ENCODE peak calls at places on chromosome 4, in five cellular contexts. S is epithelial cell of esophagus, Z is ovary, V is AG09309, I is A673. E is an unnamed sample.

GRCh38 chr4:112706840-112707207 is 69.9 kb downstream of the LARP7 start:
- DNase-seq in V (no peak), Z (no peak), S (no peak), I (no peak), E (no peak)

GRCh38 chr4:41428941-41429669 is 108.9 kb upstream of the LIMCH1 start:
- DNase-seq in I (no peak), V (no peak), Z (no peak), S (no peak), E (no peak)

GRCh38 chr4:148116971-148117370 is 325.2 kb downstream of the NR3C2 start:
- DNase-seq in S (peak), V (no peak), Z (no peak), I (no peak), E (no peak)

GRCh38 chr4:78602334-78602733 is 50.8 kb downstream of the ANXA3 start:
- DNase-seq in I (no peak), S (no peak), V (no peak), Z (no peak), E (no peak)

GRCh38 chr4:85681194-85681803 is 206.3 kb downstream of the ARHGAP24 start:
- DNase-seq in Z (no peak), I (peak), V (peak), S (peak), E (peak)

GRCh38 chr4:94532016-94532789 is 80.5 kb downstream of the PDLIM5 start:
- DNase-seq in Z (no peak), I (peak), S (peak), V (peak), E (no peak)

GRCh38 chr4:40448875-40449274 is 113.7 kb downstream of the CHRNA9 start:
- DNase-seq in Z (no peak), V (no peak), S (peak), I (no peak), E (no peak)

GRCh38 chr4:147814334-147814733 is 82.4 kb downstream of the ARHGAP10 start:
- DNase-seq in V (no peak), Z (no peak), S (peak), I (no peak), E (no peak)

GRCh38 chr4:1683371-1683902 is 676 bp downstream of the FAM53A start:
- DNase-seq in I (peak), V (peak), Z (peak), S (peak), E (peak)

GRCh38 chr4:156388826-156389225 is 435.2 kb upstream of the CTSO start:
- DNase-seq in I (no peak), V (no peak), Z (no peak), S (peak), E (no peak)

GRCh38 chr4:52932586-52933482 is 70.7 kb downstream of the RASL11B start:
- DNase-seq in V (no peak), S (no peak), Z (no peak), I (no peak), E (no peak)

GRCh38 chr4:8893624-8894423 is 22.2 kb upstream of the HMX1 start:
- DNase-seq in Z (no peak), I (no peak), S (no peak), V (no peak), E (no peak)

GRCh38 chr4:48958582-48958981 is 27.5 kb upstream of the CWH43 start:
- DNase-seq in I (no peak), S (peak), V (no peak), Z (no peak), E (no peak)

GRCh38 chr4:109803924-109804571 is 2.2 kb upstream of the CFI start:
- DNase-seq in Z (no peak), V (peak), S (peak), I (peak), E (peak)

GRCh38 chr4:179583221-179583620 is 2141.0 kb upstream of the AGA start:
- DNase-seq in I (no peak), S (no peak), Z (no peak), V (no peak), E (no peak)

GRCh38 chr4:25466966-25467697 is 90.1 kb downstream of the ANAPC4 start:
- DNase-seq in Z (no peak), V (no peak), I (no peak), S (no peak), E (no peak)

GRCh38 chr4:95867919-95868318 is 28.0 kb downstream of the PDHA2 start:
- DNase-seq in S (peak), Z (no peak), I (peak), V (no peak), E (no peak)

GRCh38 chr4:112881842-112882241 is 167.6 kb upstream of the ANK2 start:
- DNase-seq in S (no peak), Z (peak), V (no peak), I (peak), E (no peak)

GRCh38 chr4:151540728-151541437 is 131.9 kb downstream of the FHIP1A start:
- DNase-seq in Z (no peak), V (peak), S (peak), I (peak), E (peak)

GRCh38 chr4:100421356-100421978 is 96.4 kb downstream of the EMCN start:
- DNase-seq in Z (no peak), S (peak), V (no peak), I (peak), E (no peak)

GRCh38 chr4:20984011-20984836 is 284.0 kb downstream of the PACRGL start:
- DNase-seq in V (no peak), S (no peak), I (no peak), Z (no peak), E (no peak)

GRCh38 chr4:54687887-54688841 is 30.4 kb downstream of the KIT start:
- DNase-seq in Z (no peak), I (no peak), V (peak), S (no peak), E (no peak)

GRCh38 chr4:152860057-152860456 is 76.1 kb upstream of the FHDC1 start:
- DNase-seq in Z (no peak), S (no peak), V (no peak), I (no peak), E (no peak)

GRCh38 chr4:48635310-48635709 is 144.8 kb downstream of the FRYL start:
- DNase-seq in I (peak), Z (no peak), S (peak), V (no peak), E (no peak)

GRCh38 chr4:26787461-26788340 is 72.9 kb upstream of the STIM2 start:
- DNase-seq in V (no peak), S (peak), Z (no peak), I (peak), E (peak)

GRCh38 chr4:81084029-81084428 is 53.5 kb downstream of the BMP3 start:
- DNase-seq in I (no peak), Z (no peak), V (peak), S (peak), E (peak)
- TF ChIP-seq CTCF in I (no peak), Z (no peak), V (peak), S (peak), E (peak)

GRCh38 chr4:145155268-145155870 is 25.0 kb downstream of the OTUD4 start:
- DNase-seq in I (no peak), V (no peak), S (no peak), Z (no peak), E (no peak)

GRCh38 chr4:145153181-145153903 is 27.0 kb downstream of the OTUD4 start:
- DNase-seq in Z (no peak), I (no peak), V (no peak), S (no peak), E (no peak)

GRCh38 chr4:145153904-145154298 is 26.5 kb downstream of the OTUD4 start:
- DNase-seq in Z (no peak), I (no peak), V (no peak), S (no peak), E (no peak)

GRCh38 chr4:145148980-145149379 is 31.4 kb downstream of the OTUD4 start:
- DNase-seq in I (no peak), V (no peak), Z (no peak), S (no peak), E (no peak)

DNA sequence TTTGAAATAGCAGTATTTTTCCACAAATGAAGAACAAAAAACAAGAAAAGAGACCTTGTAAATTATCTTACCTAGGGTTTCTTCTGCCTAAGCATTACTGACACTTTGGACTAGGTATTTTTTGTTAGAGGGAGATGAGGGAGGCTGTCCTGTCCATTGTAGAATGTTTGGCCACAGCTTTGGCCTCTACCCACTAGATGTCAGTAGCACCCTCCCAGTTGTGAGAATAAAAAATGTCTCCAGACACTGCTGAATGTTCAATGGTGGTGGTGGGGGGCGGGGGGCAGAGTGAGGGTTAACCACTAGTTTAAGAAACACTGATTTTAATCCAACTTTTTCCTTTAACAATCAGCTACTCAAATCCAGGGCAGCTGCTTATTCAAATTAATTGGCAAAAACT is 25.8 kb downstream of the OTUD4 start:
- DNase-seq in S (no peak), V (no peak), I (no peak), Z (no peak), E (no peak)
- TF ChIP-seq CTCF in S (peak), V (peak), I (peak), Z (no peak), E (peak)

GRCh38 chr4:75513529-75514130 is 573 bp downstream of the RCHY1 start:
- DNase-seq in I (no peak), V (no peak), Z (no peak), S (no peak), E (no peak)

GRCh38 chr4:75516144-75516543 is 1.9 kb downstream of the THAP6 start:
- DNase-seq in Z (no peak), S (no peak), I (no peak), V (no peak), E (no peak)

GRCh38 chr4:75514949-75515612 is 808 bp downstream of the THAP6 start:
- DNase-seq in V (no peak), Z (no peak), I (no peak), S (peak), E (no peak)

GRCh38 chr4:75512336-75513211 is 1.6 kb downstream of the RCHY1 start:
- DNase-seq in Z (no peak), V (no peak), I (no peak), S (peak), E (no peak)

GRCh38 chr4:75514131-75514948 is at the start of the genes RCHY1 and THAP6:
- DNase-seq in S (peak), Z (peak), V (peak), I (peak), E (peak)
- TF ChIP-seq CTCF in S (peak), Z (no peak), V (peak), I (no peak), E (peak)

DNA sequence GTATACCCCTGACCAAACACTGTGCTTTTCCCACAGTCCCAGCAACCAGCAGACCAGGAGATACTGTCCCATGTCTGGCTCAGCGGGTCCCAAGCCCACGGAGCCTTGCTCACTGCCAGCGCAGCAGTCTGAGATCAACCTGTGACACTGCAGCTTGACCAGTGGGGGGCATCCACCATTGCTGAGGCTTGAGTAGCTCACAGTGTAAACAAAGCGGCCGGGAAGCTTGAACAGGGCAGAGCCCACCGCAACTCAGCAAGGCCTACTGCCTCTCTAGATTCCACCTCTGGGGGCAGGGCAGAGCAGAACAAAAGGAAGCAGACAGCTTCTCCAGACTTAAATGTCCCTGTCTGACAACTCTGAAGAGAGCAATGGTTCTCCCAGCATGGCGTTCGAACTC is 58.1 kb downstream of the SLC10A6 start:
- DNase-seq in V (no peak), S (no peak), I (peak), Z (no peak), E (no peak)
- TF ChIP-seq CTCF in V (no peak), S (no peak), I (no peak), Z (no peak), E (no peak)

E was measured in epithelial cell of proximal tubule.